ENCODE peak calls at places on chromosomes 1 and 21, in four cellular contexts. One of them, this sample, is unnamed.

GRCh38 chr1:45569962-45570581 is 13.8 kb upstream of the NASP start:
- DNase-seq in prostate gland: peak; percentile 67
- DNase-seq in upper lobe of right lung: no peak
- DNase-seq in IMR-90: peak; percentile 78
- DNase-seq in this sample: peak; percentile 47

GRCh38 chr1:45972621-45973020 is 159.8 kb downstream of the PIK3R3 start:
- DNase-seq in prostate gland: no peak
- DNase-seq in upper lobe of right lung: no peak
- DNase-seq in IMR-90: no peak
- DNase-seq in this sample: no peak

GRCh38 chr21:29163381-29164115 is 33.1 kb downstream of the MAP3K7CL start:
- DNase-seq in prostate gland: no peak
- DNase-seq in upper lobe of right lung: no peak
- DNase-seq in IMR-90: no peak
- DNase-seq in this sample: no peak

GRCh38 chr1:10251325-10252103 is 41.1 kb downstream of the KIF1B start:
- DNase-seq in prostate gland: no peak
- DNase-seq in upper lobe of right lung: no peak
- DNase-seq in IMR-90: peak; percentile 65
- DNase-seq in this sample: no peak

GRCh38 chr1:202074985-202075773 is 47.5 kb upstream of the GPR37L1 start:
- DNase-seq in prostate gland: no peak
- DNase-seq in upper lobe of right lung: no peak
- DNase-seq in IMR-90: no peak
- DNase-seq in this sample: no peak

GRCh38 chr1:50980505-50980904 is 10.5 kb downstream of the CDKN2C start:
- DNase-seq in prostate gland: no peak
- DNase-seq in upper lobe of right lung: no peak
- DNase-seq in IMR-90: no peak
- DNase-seq in this sample: no peak

GRCh38 chr1:220528049-220528678 is at the start of gene MARK1:
- DNase-seq in prostate gland: peak; percentile 57
- DNase-seq in upper lobe of right lung: peak; percentile 68
- DNase-seq in IMR-90: no peak
- DNase-seq in this sample: peak; percentile 44

GRCh38 chr1:11558286-11558685 is 79.3 kb downstream of the DISP3 start:
- DNase-seq in prostate gland: no peak
- DNase-seq in upper lobe of right lung: peak; percentile 28
- DNase-seq in IMR-90: no peak
- DNase-seq in this sample: no peak

GRCh38 chr1:91583326-91583755 is 82.7 kb downstream of the CDC7 start:
- DNase-seq in prostate gland: no peak
- DNase-seq in upper lobe of right lung: no peak
- DNase-seq in IMR-90: peak; percentile 99
- DNase-seq in this sample: peak; percentile 21

GRCh38 chr1:202131956-202132821 is 9.5 kb downstream of the GPR37L1 start:
- DNase-seq in prostate gland: peak; percentile 72
- DNase-seq in upper lobe of right lung: peak; percentile 83
- DNase-seq in IMR-90: no peak
- DNase-seq in this sample: no peak

GRCh38 chr1:237901284-237901870 is 10.7 kb upstream of the ZP4 start:
- DNase-seq in prostate gland: no peak
- DNase-seq in upper lobe of right lung: no peak
- DNase-seq in IMR-90: no peak
- DNase-seq in this sample: no peak

GRCh38 chr1:229640455-229640854 is 14.4 kb downstream of the URB2 start:
- DNase-seq in prostate gland: no peak
- DNase-seq in upper lobe of right lung: no peak
- DNase-seq in IMR-90: no peak
- DNase-seq in this sample: no peak

GRCh38 chr1:45322486-45323040 is 4.1 kb upstream of the HPDL start:
- DNase-seq in prostate gland: no peak
- DNase-seq in upper lobe of right lung: no peak
- DNase-seq in IMR-90: no peak
- DNase-seq in this sample: no peak

GRCh38 chr1:54460346-54460745 is 54.2 kb upstream of the SSBP3 start:
- DNase-seq in prostate gland: no peak
- DNase-seq in upper lobe of right lung: peak; percentile 22
- DNase-seq in IMR-90: no peak
- DNase-seq in this sample: no peak

GRCh38 chr1:178933709-178934573 is 63.1 kb upstream of the ANGPTL1 start:
- DNase-seq in prostate gland: no peak
- DNase-seq in upper lobe of right lung: no peak
- DNase-seq in IMR-90: no peak
- DNase-seq in this sample: no peak

GRCh38 chr1:143720087-143721023 is 251.4 kb downstream of the FAM72C start:
- DNase-seq in prostate gland: no peak
- DNase-seq in upper lobe of right lung: peak; percentile 76
- DNase-seq in IMR-90: peak; percentile 11
- DNase-seq in this sample: no peak

GRCh38 chr1:111864862-111865261 is 109.2 kb downstream of the DDX20 start:
- DNase-seq in prostate gland: no peak
- DNase-seq in upper lobe of right lung: no peak
- DNase-seq in IMR-90: no peak
- DNase-seq in this sample: no peak

GRCh38 chr1:199040499-199040898 is 401.7 kb downstream of the PTPRC start:
- DNase-seq in prostate gland: no peak
- DNase-seq in upper lobe of right lung: no peak
- DNase-seq in IMR-90: no peak
- DNase-seq in this sample: no peak

GRCh38 chr1:86926886-86927285 is 12.5 kb downstream of the HS2ST1 start:
- DNase-seq in prostate gland: no peak
- DNase-seq in upper lobe of right lung: no peak
- DNase-seq in IMR-90: no peak
- DNase-seq in this sample: no peak

GRCh38 chr1:31670583-31670944 is 25.9 kb upstream of the PEF1 start:
- DNase-seq in prostate gland: no peak
- DNase-seq in upper lobe of right lung: no peak
- DNase-seq in IMR-90: no peak
- DNase-seq in this sample: no peak

GRCh38 chr21:39121600-39122355 is 61.5 kb downstream of the PSMG1 start:
- DNase-seq in prostate gland: no peak
- DNase-seq in upper lobe of right lung: no peak
- DNase-seq in IMR-90: no peak
- DNase-seq in this sample: no peak

GRCh38 chr1:96698332-96698983 is 23.1 kb upstream of the PTBP2 start:
- DNase-seq in prostate gland: no peak
- DNase-seq in upper lobe of right lung: no peak
- DNase-seq in IMR-90: peak; percentile 52
- DNase-seq in this sample: no peak

GRCh38 chr1:24957016-24957807 is 27.1 kb upstream of the RUNX3 start:
- DNase-seq in prostate gland: no peak
- DNase-seq in upper lobe of right lung: no peak
- DNase-seq in IMR-90: no peak
- DNase-seq in this sample: no peak

GRCh38 chr1:114286179-114286578 is 132.5 kb upstream of the SYT6 start:
- DNase-seq in prostate gland: no peak
- DNase-seq in upper lobe of right lung: no peak
- DNase-seq in IMR-90: peak; percentile 31
- DNase-seq in this sample: no peak

GRCh38 chr1:201565024-201565730 is 26.2 kb downstream of the NAV1 start:
- DNase-seq in prostate gland: no peak
- DNase-seq in upper lobe of right lung: no peak
- DNase-seq in IMR-90: no peak
- DNase-seq in this sample: no peak

GRCh38 chr1:225655509-225656258 is 2.8 kb upstream of the ENAH start:
- DNase-seq in prostate gland: peak; percentile 41
- DNase-seq in upper lobe of right lung: no peak
- DNase-seq in IMR-90: peak; percentile 98
- DNase-seq in this sample: peak; percentile 87

GRCh38 chr1:12083766-12084165 is 20.7 kb downstream of the TNFRSF8 start:
- DNase-seq in prostate gland: no peak
- DNase-seq in upper lobe of right lung: no peak
- DNase-seq in IMR-90: peak; percentile 87
- DNase-seq in this sample: no peak

GRCh38 chr1:154306151-154306550 is 14.7 kb upstream of the AQP10 start:
- DNase-seq in prostate gland: no peak
- DNase-seq in upper lobe of right lung: no peak
- DNase-seq in IMR-90: peak; percentile 31
- DNase-seq in this sample: no peak

GRCh38 chr21:43712268-43712942 is 6.5 kb upstream of the PDXK start:
- DNase-seq in prostate gland: peak; percentile 88
- DNase-seq in upper lobe of right lung: peak; percentile 87
- DNase-seq in IMR-90: peak; percentile 32
- DNase-seq in this sample: no peak

GRCh38 chr1:162232034-162232433 is 144.6 kb downstream of the SPATA46 start:
- DNase-seq in prostate gland: no peak
- DNase-seq in upper lobe of right lung: no peak
- DNase-seq in IMR-90: no peak
- DNase-seq in this sample: no peak

GRCh38 chr1:32816676-32817158 is 441 bp downstream of the YARS1 start:
- DNase-seq in prostate gland: no peak
- DNase-seq in upper lobe of right lung: no peak
- DNase-seq in IMR-90: peak; percentile 34
- DNase-seq in this sample: no peak

DNA sequence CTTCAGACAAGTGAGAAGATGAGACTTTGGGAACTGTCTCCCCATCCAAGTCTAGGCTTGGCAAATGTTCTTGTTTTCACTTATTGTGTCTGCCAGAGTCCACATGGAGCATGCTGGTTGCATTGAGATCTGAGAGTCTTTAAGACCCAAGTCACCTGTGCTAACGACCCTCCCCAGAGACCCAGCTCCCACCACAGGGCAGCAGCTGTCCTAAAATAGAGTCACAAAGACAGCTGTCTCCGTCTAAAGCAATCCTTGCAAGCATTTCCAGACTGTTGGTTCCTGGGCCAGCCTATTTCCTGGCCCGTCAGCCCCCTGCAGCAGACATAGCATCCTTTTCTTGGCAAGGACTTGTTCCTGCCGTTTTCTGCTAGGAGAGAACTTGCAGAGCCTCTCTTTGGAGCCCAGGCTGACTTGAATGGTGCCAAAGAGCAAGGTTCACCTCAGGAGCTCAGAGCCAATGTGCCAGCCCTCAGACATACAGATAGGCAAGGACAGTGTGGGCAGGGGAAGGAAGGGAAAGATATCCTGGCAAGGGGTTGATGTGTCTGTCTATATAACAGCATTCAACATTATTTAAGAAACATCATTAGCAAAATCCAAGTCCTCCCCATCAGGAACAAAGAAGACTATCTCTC is 1.8 kb upstream of the CNTN2 start:
- DNase-seq in prostate gland: no peak
- DNase-seq in upper lobe of right lung: no peak
- DNase-seq in IMR-90: no peak
- DNase-seq in this sample: no peak
- H3K27me3 ChIP-seq in prostate gland: peaks cover 18% of the 10 kb centered on the region
- H3K27me3 ChIP-seq in upper lobe of right lung: peaks cover 48% of the 10 kb centered on the region
- H3K27me3 ChIP-seq in IMR-90: peaks cover 52% of the 10 kb centered on the region
- H3K27me3 ChIP-seq in this sample: peaks cover 32% of the 10 kb centered on the region

GRCh38 chr21:45410865-45411809 is 6.2 kb downstream of the COL18A1 start:
- DNase-seq in prostate gland: no peak
- DNase-seq in upper lobe of right lung: no peak
- DNase-seq in IMR-90: no peak
- DNase-seq in this sample: no peak
- H3K27ac ChIP-seq in prostate gland: peak overlapping the region; percentile 66
- H3K27ac ChIP-seq in upper lobe of right lung: no peak overlapping the region
- H3K27ac ChIP-seq in IMR-90: no peak overlapping the region
- H3K27ac ChIP-seq in this sample: no peak overlapping the region

GRCh38 chr1:159011701-159012100 is 2.0 kb downstream of the IFI16 start:
- DNase-seq in prostate gland: no peak
- DNase-seq in upper lobe of right lung: no peak
- DNase-seq in IMR-90: no peak
- DNase-seq in this sample: no peak

GRCh38 chr1:159008744-159009188 is 941 bp upstream of the IFI16 start:
- DNase-seq in prostate gland: no peak
- DNase-seq in upper lobe of right lung: no peak
- DNase-seq in IMR-90: peak; percentile 16
- DNase-seq in this sample: peak; percentile 31

GRCh38 chr1:159010398-159010797 is 691 bp downstream of the IFI16 start:
- DNase-seq in prostate gland: no peak
- DNase-seq in upper lobe of right lung: no peak
- DNase-seq in IMR-90: no peak
- DNase-seq in this sample: no peak

GRCh38 chr1:159009287-159009686 is 420 bp upstream of the IFI16 start:
- DNase-seq in prostate gland: no peak
- DNase-seq in upper lobe of right lung: no peak
- DNase-seq in IMR-90: no peak
- DNase-seq in this sample: no peak

DNA sequence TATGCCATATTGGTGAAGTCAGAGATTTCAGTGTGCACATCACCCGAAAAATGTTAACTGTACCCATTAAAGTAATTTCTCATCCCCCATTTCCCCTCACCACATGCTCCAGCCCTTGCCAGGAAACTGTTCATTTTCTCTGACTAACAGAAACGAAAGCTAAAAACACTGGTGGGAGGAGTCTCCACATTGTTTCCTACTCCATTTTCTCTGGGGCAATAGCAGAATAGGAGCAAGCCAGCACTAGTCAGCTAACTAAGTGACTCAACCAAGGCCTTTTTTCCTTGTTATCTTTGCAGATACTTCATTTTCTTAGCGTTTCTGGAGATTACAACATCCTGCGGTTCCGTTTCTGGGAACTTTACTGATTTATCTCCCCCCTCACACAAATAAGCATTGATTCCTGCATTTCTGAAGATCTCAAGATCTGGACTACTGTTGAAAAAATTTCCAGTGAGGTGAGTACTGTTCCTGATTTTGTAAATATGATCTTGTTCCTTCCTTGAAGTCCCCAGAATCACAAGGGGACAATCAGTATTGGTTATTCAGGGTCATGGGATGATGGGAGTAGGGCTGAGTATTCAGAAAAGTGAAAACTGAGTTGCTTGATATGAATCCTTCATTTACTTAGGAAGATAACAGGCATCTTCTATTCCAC is at the start of gene IFI16:
- DNase-seq in prostate gland: peak; percentile 64
- DNase-seq in upper lobe of right lung: no peak
- DNase-seq in IMR-90: peak; percentile 96
- DNase-seq in this sample: peak; percentile 86
- H3K4me3 ChIP-seq in prostate gland: peak within 1 kb of the TSS; percentile 21
- H3K4me3 ChIP-seq in upper lobe of right lung: peak within 1 kb of the TSS; percentile 72
- H3K4me3 ChIP-seq in IMR-90: peak within 1 kb of the TSS; percentile 90
- H3K4me3 ChIP-seq in this sample: peak within 1 kb of the TSS; percentile 48

GRCh38 chr1:18114726-18115410 is 7.3 kb downstream of the IGSF21 start:
- DNase-seq in prostate gland: no peak
- DNase-seq in upper lobe of right lung: no peak
- DNase-seq in IMR-90: no peak
- DNase-seq in this sample: no peak
- H3K27me3 ChIP-seq in prostate gland: peaks cover 11% of the 10 kb centered on the region
- H3K27me3 ChIP-seq in upper lobe of right lung: peaks cover 32% of the 10 kb centered on the region
- H3K27me3 ChIP-seq in IMR-90: peaks cover 20% of the 10 kb centered on the region
- H3K27me3 ChIP-seq in this sample: peaks cover 33% of the 10 kb centered on the region

GRCh38 chr1:66642992-66643391 is 109.0 kb downstream of the SGIP1 start:
- DNase-seq in prostate gland: no peak
- DNase-seq in upper lobe of right lung: no peak
- DNase-seq in IMR-90: peak; percentile 27
- DNase-seq in this sample: no peak
- H3K27ac ChIP-seq in prostate gland: no peak overlapping the region
- H3K27ac ChIP-seq in upper lobe of right lung: no peak overlapping the region
- H3K27ac ChIP-seq in IMR-90: no peak overlapping the region
- H3K27ac ChIP-seq in this sample: no peak overlapping the region

DNA sequence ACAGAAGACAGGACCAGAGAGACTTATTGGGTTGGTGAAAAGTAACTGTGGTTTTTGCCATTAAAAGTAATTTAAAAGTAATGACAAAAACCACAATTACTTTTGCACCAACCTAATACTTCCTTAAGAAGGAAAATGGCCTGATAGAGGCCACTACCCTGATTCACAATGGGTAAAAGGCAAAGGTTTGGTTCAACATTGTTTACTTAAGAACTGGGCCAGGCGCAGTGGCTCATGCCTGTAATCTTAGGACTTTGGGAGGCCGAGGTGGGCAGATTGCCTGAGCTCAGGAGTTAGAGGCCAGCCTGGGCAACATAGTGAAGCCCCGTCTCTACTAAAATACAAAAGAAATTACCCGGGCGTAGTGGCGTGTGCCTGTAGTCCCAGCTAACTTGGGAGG is 48.2 kb upstream of the RCOR3 start:
- DNase-seq in prostate gland: no peak
- DNase-seq in upper lobe of right lung: no peak
- DNase-seq in IMR-90: no peak
- DNase-seq in this sample: no peak
- H3K4me3 ChIP-seq in prostate gland: no peak overlapping the region
- H3K4me3 ChIP-seq in upper lobe of right lung: no peak overlapping the region
- H3K4me3 ChIP-seq in IMR-90: no peak overlapping the region
- H3K4me3 ChIP-seq in this sample: no peak overlapping the region